ENCODE peak calls at places on chromosomes 7 and 10, in six cellular contexts. A, L, Z, T, O and W are unnamed samples.

GRCh38 chr10:103921750-103922195 is 3.8 kb upstream of the STN1 start:
- DNase-seq in A (no peak), O (peak; percentile 29), Z (peak; percentile 41), L (peak; percentile 13), T (peak; percentile 51), W (peak; percentile 23)

GRCh38 chr10:124225029-124225467 is 131.7 kb upstream of the CHST15 start:
- DNase-seq in O (no peak), A (no peak), Z (no peak), T (no peak), L (no peak), W (no peak)

GRCh38 chr7:90938371-90938770 is 325.9 kb upstream of the FZD1 start:
- DNase-seq in O (peak; percentile 52), Z (no peak), L (no peak), T (no peak), A (no peak), W (peak; percentile 39)

GRCh38 chr10:71765176-71765906 is 8.0 kb downstream of the VSIR start:
- DNase-seq in T (peak; percentile 60), L (no peak), O (no peak), Z (no peak), A (peak; percentile 77), W (no peak)

GRCh38 chr10:1654247-1654646 is 83.1 kb downstream of the ADARB2 start:
- DNase-seq in T (no peak), A (no peak), O (no peak), Z (no peak), L (no peak), W (no peak)

GRCh38 chr7:116213361-116214155 is 3.2 kb downstream of the TES start:
- DNase-seq in Z (no peak), T (peak; percentile 86), O (peak; percentile 85), A (no peak), L (peak; percentile 64), W (no peak)

GRCh38 chr7:83947260-83947659 is 247.3 kb downstream of the SEMA3A start:
- DNase-seq in Z (no peak), A (no peak), O (peak; percentile 12), T (peak; percentile 17), L (no peak), W (peak; percentile 22)

GRCh38 chr10:47182934-47183725 is 116.9 kb upstream of the GDF10 start:
- DNase-seq in T (no peak), L (no peak), A (no peak), O (no peak), Z (no peak), W (no peak)

GRCh38 chr7:16698200-16698910 is 52.4 kb downstream of the BZW2 start:
- DNase-seq in T (no peak), Z (no peak), O (no peak), A (no peak), L (no peak), W (no peak)

GRCh38 chr7:66198956-66199355 is 6.2 kb upstream of the TPST1 start:
- DNase-seq in T (no peak), L (no peak), Z (no peak), O (no peak), A (no peak), W (no peak)

GRCh38 chr10:109945473-109946177 is 22.3 kb upstream of the XPNPEP1 start:
- DNase-seq in O (no peak), T (no peak), L (no peak), A (no peak), Z (no peak), W (no peak)

GRCh38 chr7:77460057-77460486 is 43.9 kb upstream of the GSAP start:
- DNase-seq in Z (no peak), A (no peak), L (no peak), T (no peak), O (no peak), W (peak; percentile 46)

GRCh38 chr7:20407585-20408466 is 77.1 kb downstream of the ITGB8 start:
- DNase-seq in O (peak; percentile 65), T (peak; percentile 85), L (peak; percentile 12), A (peak; percentile 63), Z (peak; percentile 78), W (peak; percentile 80)

GRCh38 chr10:84118395-84119006 is 20.8 kb upstream of the GHITM start:
- DNase-seq in L (no peak), O (no peak), T (no peak), A (no peak), Z (no peak), W (peak; percentile 20)

GRCh38 chr10:9081253-9081652 is 1026.8 kb downstream of the GATA3 start:
- DNase-seq in A (no peak), T (no peak), O (no peak), Z (no peak), L (no peak), W (peak; percentile 73)

GRCh38 chr10:69090687-69091450 is 3.0 kb downstream of the SRGN start:
- DNase-seq in Z (no peak), A (no peak), L (no peak), O (peak; percentile 68), T (no peak), W (no peak)

GRCh38 chr7:117012284-117013174 is 59.2 kb downstream of the ST7 start:
- DNase-seq in T (peak; percentile 53), Z (no peak), L (peak; percentile 51), O (peak; percentile 78), A (no peak), W (peak; percentile 67)

GRCh38 chr7:124322561-124322960 is 289.7 kb upstream of the TMEM229A start:
- DNase-seq in T (no peak), L (no peak), A (no peak), Z (no peak), O (no peak), W (peak; percentile 50)

GRCh38 chr7:30652132-30652531 is 30.1 kb downstream of the CRHR2 start:
- DNase-seq in Z (no peak), L (no peak), O (no peak), T (no peak), A (no peak), W (no peak)

GRCh38 chr10:65675236-65675635 is 1250.6 kb upstream of the LRRTM3 start:
- DNase-seq in Z (no peak), L (no peak), T (no peak), A (no peak), O (no peak), W (no peak)

GRCh38 chr10:77204171-77204570 is 433.4 kb downstream of the KCNMA1 start:
- DNase-seq in Z (no peak), A (no peak), L (no peak), T (no peak), O (no peak), W (no peak)

GRCh38 chr10:47358457-47358856 is 10.3 kb downstream of the RBP3 start:
- DNase-seq in Z (no peak), L (no peak), O (no peak), A (no peak), T (no peak), W (no peak)

GRCh38 chr10:72174297-72174662 is 41.5 kb upstream of the ANAPC16 start:
- DNase-seq in T (no peak), A (no peak), L (no peak), Z (no peak), O (no peak), W (no peak)

GRCh38 chr7:47816647-47817046 is 131.6 kb downstream of the PKD1L1 start:
- DNase-seq in T (no peak), L (peak; percentile 20), A (no peak), Z (no peak), O (peak; percentile 80), W (peak; percentile 55)

GRCh38 chr10:43201545-43202131 is 63.4 kb downstream of the CSGALNACT2 start:
- DNase-seq in A (peak; percentile 38), Z (peak; percentile 23), L (no peak), T (no peak), O (no peak), W (no peak)

GRCh38 chr10:43294241-43294658 is 27.4 kb upstream of the RASGEF1A start:
- DNase-seq in Z (no peak), T (no peak), O (no peak), A (no peak), L (no peak), W (no peak)

GRCh38 chr7:108222236-108222892 is 92.2 kb upstream of the LAMB4 start:
- DNase-seq in O (peak; percentile 65), Z (no peak), A (no peak), T (peak; percentile 79), L (peak; percentile 40), W (no peak)

GRCh38 chr10:109778993-109779392 is 144.3 kb downstream of the XPNPEP1 start:
- DNase-seq in L (no peak), A (no peak), O (no peak), Z (no peak), T (no peak), W (no peak)

GRCh38 chr10:104925232-104925851 is 284.3 kb downstream of the SORCS3 start:
- DNase-seq in O (peak; percentile 23), T (peak; percentile 15), A (no peak), L (no peak), Z (peak; percentile 31), W (peak; percentile 41)

GRCh38 chr7:36598056-36598675 is 126.1 kb downstream of the AOAH start:
- DNase-seq in L (no peak), T (peak; percentile 10), Z (no peak), O (no peak), A (no peak), W (no peak)

GRCh38 chr10:97539523-97540200 is 32.9 kb upstream of the ANKRD2 start:
- DNase-seq in A (no peak), O (peak; percentile 85), T (peak; percentile 98), L (peak; percentile 70), Z (no peak), W (no peak)
- TF ChIP-seq CTCF in A (no peak), O (peak; percentile 43), T (peak; percentile 62), L (peak; percentile 56), Z (no peak), W (peak; percentile 6)

DNA sequence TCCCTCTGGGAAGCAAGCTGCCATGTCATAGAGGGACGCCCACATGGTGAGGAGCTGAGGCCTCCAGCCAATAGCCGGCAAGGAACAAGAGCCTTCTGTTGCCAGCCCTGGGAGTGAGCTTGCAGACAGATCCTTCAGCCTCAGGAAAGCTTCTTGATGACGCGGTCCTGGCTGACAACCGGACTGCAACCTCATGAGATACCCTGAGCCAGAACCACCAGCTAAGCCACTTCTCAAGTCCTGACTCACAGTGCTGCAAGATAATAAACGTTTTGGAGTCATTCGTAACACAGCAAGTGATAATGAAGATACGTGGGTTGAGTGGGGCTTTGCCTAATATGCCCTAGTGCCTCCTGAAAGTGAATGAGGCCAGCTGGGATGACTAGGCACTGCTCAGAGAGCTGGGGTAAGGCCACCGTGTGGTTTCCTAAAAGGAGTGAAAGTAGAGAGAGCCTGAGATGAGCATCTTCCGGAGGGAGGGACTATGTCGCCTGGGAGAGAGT is 53.8 kb downstream of the PYROXD2 start:
- DNase-seq in T (peak; percentile 100), O (peak; percentile 99), Z (peak; percentile 88), A (peak; percentile 83), L (peak; percentile 100), W (peak; percentile 81)
- H3K4me3 ChIP-seq in T (no peak overlapping the region), O (peak overlapping the region; percentile 41), Z (no peak overlapping the region), A (no peak overlapping the region), L (peak overlapping the region; percentile 33), W (no peak overlapping the region)

GRCh38 chr10:33291053-33291592 is 43.3 kb downstream of the NRP1 start:
- DNase-seq in L (peak; percentile 68), O (peak; percentile 78), T (peak; percentile 68), A (no peak), Z (no peak), W (peak; percentile 89)
- TF ChIP-seq CTCF in L (no peak), O (no peak), T (no peak), A (no peak), Z (no peak), W (no peak)

GRCh38 chr7:1121886-1122831 is 34.2 kb downstream of the GPER1 start:
- DNase-seq in A (no peak), Z (no peak), O (peak; percentile 12), T (no peak), L (no peak), W (no peak)
- H3K4me3 ChIP-seq in A (no peak overlapping the region), Z (no peak overlapping the region), O (no peak overlapping the region), T (no peak overlapping the region), L (no peak overlapping the region), W (no peak overlapping the region)

GRCh38 chr7:22854158-22855048 is 31.8 kb upstream of the TOMM7 start:
- DNase-seq in O (peak; percentile 87), L (peak; percentile 63), A (peak; percentile 93), T (peak; percentile 95), Z (peak; percentile 92), W (peak; percentile 51)
- TF ChIP-seq CTCF in O (no peak), L (no peak), A (peak; percentile 96), T (peak; percentile 50), Z (no peak), W (no peak)